ENCODE peak calls at places on chromosome 6, in four cellular contexts. C is HepG2, L is WTC11, P is K562. R is an unnamed sample.
A peak's percentile ranks its signal among the peaks of the same experiment; 100 is the strongest.

GRCh38 chr6:20159781-20160540 is 52.3 kb downstream of the MBOAT1 start:
- DNase-seq in C (no peak), P (no peak), L (no peak), R (no peak)

GRCh38 chr6:42428326-42429041 is 23.2 kb downstream of the TRERF1 start:
- DNase-seq in P (no peak), C (no peak), L (no peak), R (no peak)

GRCh38 chr6:88683734-88684133 is 279.7 kb downstream of the RNGTT start:
- DNase-seq in P (no peak), C (no peak), L (no peak), R (no peak)

GRCh38 chr6:43434943-43435342 is 7.6 kb downstream of the ABCC10 start:
- DNase-seq in L (no peak), P (no peak), C (no peak), R (no peak)

GRCh38 chr6:130927305-130927704 is 100.1 kb downstream of the SMLR1 start:
- DNase-seq in C (peak; percentile 54), L (no peak), P (no peak), R (peak; percentile 27)

GRCh38 chr6:79040083-79040482 is 38.0 kb downstream of the PHIP start:
- DNase-seq in L (no peak), P (no peak), C (no peak), R (no peak)

GRCh38 chr6:81790034-81790433 is 37.6 kb upstream of the TENT5A start:
- DNase-seq in P (no peak), C (no peak), L (no peak), R (no peak)

GRCh38 chr6:42821846-42822245 is 40.0 kb downstream of the BICRAL start:
- DNase-seq in C (no peak), L (no peak), P (no peak), R (no peak)

GRCh38 chr6:25220853-25221252 is 58.3 kb upstream of the CARMIL1 start:
- DNase-seq in P (no peak), C (no peak), L (no peak), R (no peak)

GRCh38 chr6:87483929-87484328 is 11.2 kb downstream of the SLC35A1 start:
- DNase-seq in P (peak; percentile 14), C (peak; percentile 13), L (peak; percentile 86), R (peak; percentile 15)

GRCh38 chr6:3139090-3139903 is 18.0 kb downstream of the TUBB2A start:
- DNase-seq in L (no peak), C (peak; percentile 98), P (no peak), R (no peak)

GRCh38 chr6:37202788-37203491 is 33.0 kb downstream of the PIM1 start:
- DNase-seq in P (no peak), C (no peak), L (no peak), R (no peak)

GRCh38 chr6:36109092-36109491 is 21.2 kb upstream of the MAPK13 start:
- DNase-seq in P (no peak), C (no peak), L (no peak), R (no peak)

GRCh38 chr6:119348308-119349040 is 1.1 kb downstream of the MAN1A1 start:
- DNase-seq in P (peak; percentile 43), C (peak; percentile 80), L (peak; percentile 46), R (peak; percentile 57)

GRCh38 chr6:36914227-36914794 is 28.6 kb downstream of the C6orf89 start:
- DNase-seq in L (peak; percentile 70), C (peak; percentile 85), P (no peak), R (no peak)

GRCh38 chr6:42339991-42340401 is 111.7 kb downstream of the TRERF1 start:
- DNase-seq in L (no peak), P (no peak), C (no peak), R (no peak)

GRCh38 chr6:13614126-13614925 is 809 bp upstream of the NOL7 start:
- DNase-seq in P (no peak), C (peak; percentile 38), L (no peak), R (peak; percentile 46)

GRCh38 chr6:122431780-122432179 is 32.3 kb downstream of the HSF2 start:
- DNase-seq in L (no peak), C (no peak), P (no peak), R (no peak)

GRCh38 chr6:163945813-163946212 is 531.3 kb downstream of the QKI start:
- DNase-seq in L (no peak), C (no peak), P (no peak), R (no peak)

GRCh38 chr6:154157082-154157481 is 118.0 kb downstream of the OPRM1 start:
- DNase-seq in L (no peak), C (no peak), P (no peak), R (no peak)

GRCh38 chr6:21360353-21360752 is 233.2 kb upstream of the SOX4 start:
- DNase-seq in P (no peak), L (no peak), C (no peak), R (no peak)

GRCh38 chr6:91626935-91627334 is 1040.1 kb upstream of the MAP3K7 start:
- DNase-seq in C (no peak), P (no peak), L (no peak), R (no peak)

GRCh38 chr6:123794799-123795198 is 8.9 kb upstream of the NKAIN2 start:
- DNase-seq in P (no peak), C (no peak), L (no peak), R (no peak)

GRCh38 chr6:81767163-81768000 is 14.9 kb upstream of the TENT5A start:
- DNase-seq in L (no peak), C (peak; percentile 42), P (no peak), R (no peak)

GRCh38 chr6:99612551-99613397 is 6.1 kb downstream of the PRDM13 start:
- DNase-seq in C (no peak), L (no peak), P (no peak), R (no peak)

GRCh38 chr6:32151131-32151884 is 431 bp downstream of the PRRT1 start:
- DNase-seq in C (no peak), P (no peak), L (no peak), R (no peak)

GRCh38 chr6:148451690-148452089 is 109.1 kb downstream of the SASH1 start:
- DNase-seq in P (no peak), L (no peak), C (no peak), R (no peak)

GRCh38 chr6:43275782-43276179 is 22.3 kb upstream of the SLC22A7 start:
- DNase-seq in C (no peak), P (no peak), L (no peak), R (no peak)

GRCh38 chr6:113734886-113735481 is 122.2 kb upstream of the MARCKS start:
- DNase-seq in P (no peak), C (no peak), L (no peak), R (no peak)

GRCh38 chr6:19713411-19713810 is 123.8 kb upstream of the ID4 start:
- DNase-seq in C (no peak), P (no peak), L (no peak), R (no peak)

GRCh38 chr6:132161283-132161682 is 210.1 kb upstream of the CCN2 start:
- DNase-seq in P (no peak), L (no peak), C (peak; percentile 45), R (peak; percentile 14)

DNA sequence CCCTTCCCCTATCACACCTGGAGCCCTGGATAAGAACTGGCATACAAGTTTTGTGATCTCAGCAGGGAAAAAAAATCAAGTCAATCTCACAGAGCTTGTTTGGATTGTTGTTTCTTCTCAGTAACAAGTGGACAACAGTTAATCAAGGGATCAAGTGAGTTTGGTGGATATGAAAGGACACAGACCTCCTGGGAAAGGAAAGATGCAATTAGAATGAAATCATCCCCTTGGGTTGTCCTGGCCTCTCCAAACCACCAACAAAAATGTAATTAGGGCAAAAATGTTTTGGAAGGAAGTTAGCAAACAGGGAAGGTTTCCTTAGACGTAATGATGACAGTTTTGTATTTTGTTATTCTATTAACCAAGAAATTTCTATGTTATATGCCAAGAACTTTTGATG is 99.1 kb upstream of the PRDM1 start:
- DNase-seq in P (no peak), L (no peak), C (no peak), R (no peak)
- TF ChIP-seq ELF4 in P (no peak), L (no peak), C (no peak), R (no peak)

GRCh38 chr6:90193359-90193758 is 103.3 kb downstream of the BACH2 start:
- DNase-seq in C (no peak), L (no peak), P (no peak), R (no peak)
- TF ChIP-seq ELF4 in C (no peak), L (no peak), P (no peak), R (no peak)

GRCh38 chr6:40536442-40536841 is 50.7 kb downstream of the LRFN2 start:
- DNase-seq in P (peak; percentile 39), L (peak; percentile 54), C (peak; percentile 18), R (peak; percentile 56)

GRCh38 chr6:40535784-40536380 is 51.3 kb downstream of the LRFN2 start:
- DNase-seq in L (no peak), C (no peak), P (no peak), R (no peak)

GRCh38 chr6:40535105-40535783 is 51.9 kb downstream of the LRFN2 start:
- DNase-seq in L (no peak), C (no peak), P (no peak), R (no peak)

GRCh38 chr6:40529040-40529439 is 58.1 kb downstream of the LRFN2 start:
- DNase-seq in C (no peak), L (no peak), P (no peak), R (no peak)

GRCh38 chr6:40532349-40533028 is 54.7 kb downstream of the LRFN2 start:
- DNase-seq in P (no peak), C (no peak), L (no peak), R (no peak)
- TF ChIP-seq ELF4 in P (no peak), C (no peak), L (no peak), R (no peak)

DNA sequence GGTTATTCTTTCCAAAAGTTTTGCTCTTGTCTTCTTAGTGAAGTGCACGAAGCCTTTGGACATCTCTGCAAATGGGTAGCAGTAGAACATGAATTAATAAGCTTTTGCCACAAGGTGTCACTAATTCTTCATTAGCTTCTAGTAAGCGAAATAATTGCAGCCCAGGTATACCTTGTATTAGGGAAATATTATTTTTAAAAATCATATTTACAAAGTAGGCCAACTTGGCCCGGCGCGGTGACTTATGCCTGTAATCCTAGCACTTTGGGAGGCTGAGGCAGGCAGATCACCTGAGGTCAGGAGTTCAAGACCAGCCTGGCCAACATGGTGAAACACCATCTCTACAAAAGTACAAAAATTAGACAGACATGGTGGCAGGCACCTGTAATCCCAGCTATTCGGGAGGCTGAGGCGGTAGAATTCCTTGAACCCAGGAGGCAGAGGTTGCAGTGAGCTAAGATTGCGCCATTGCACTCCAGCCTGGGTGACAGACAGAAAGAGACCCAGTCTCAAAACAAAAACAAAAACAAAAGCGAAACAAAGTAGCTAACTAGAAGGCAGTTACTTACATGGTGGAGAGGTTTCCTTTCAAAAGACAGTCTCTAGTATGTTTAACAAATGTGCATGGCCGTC is 8.8 kb upstream of the RSPH3 start:
- DNase-seq in L (no peak), C (peak; percentile 25), P (no peak), R (no peak)
- TF ChIP-seq ELF4 in L (no peak), C (no peak), P (no peak), R (no peak)

GRCh38 chr6:135328136-135328535 is 147.0 kb downstream of the MYB start:
- DNase-seq in L (no peak), P (no peak), C (no peak), R (no peak)
- TF ChIP-seq ELF4 in L (no peak), P (no peak), C (no peak), R (no peak)

DNA sequence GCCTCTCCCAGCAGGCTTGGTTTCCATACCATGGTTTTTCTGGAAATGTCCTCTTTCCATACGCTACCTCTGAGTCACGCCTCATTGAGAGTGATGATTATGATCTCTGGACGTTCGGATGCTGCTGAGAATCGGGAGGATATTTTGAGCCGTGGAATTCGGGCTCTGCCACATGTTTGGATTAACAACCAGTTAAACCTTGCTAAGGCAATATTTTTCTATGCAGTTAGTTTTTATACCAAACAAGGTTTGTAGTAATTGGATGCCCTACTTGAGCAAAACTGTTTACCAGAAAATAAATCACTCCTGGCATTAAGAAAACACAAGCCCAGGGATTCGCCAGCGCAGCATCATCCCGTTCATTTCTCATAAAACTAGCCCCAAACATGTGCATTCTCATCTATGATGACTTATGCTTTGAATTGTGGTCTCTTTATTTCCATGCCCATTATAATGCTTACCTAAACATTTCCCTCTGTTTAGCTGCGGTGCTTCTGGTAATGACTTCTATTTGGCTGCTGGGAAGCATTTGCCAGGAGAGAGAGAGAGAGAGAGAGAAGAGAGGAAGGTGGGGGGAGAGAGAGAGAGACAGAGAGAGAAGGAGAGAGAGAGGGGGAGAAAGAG is 198.9 kb downstream of the CLIC5 start:
- DNase-seq in C (no peak), L (no peak), P (no peak), R (no peak)
- TF ChIP-seq ELF4 in C (no peak), L (no peak), P (no peak), R (no peak)